ENCODE peak calls at places on chromosomes 3 and 15, in eight cellular contexts. One of them, this sample, is unnamed. For H3K9me2, the result is how much of the 10 kb centered on the place peaks cover.

GRCh38 chr3:19711160-19711782 is 222.7 kb downstream of the EFHB start:
- DNase-seq in SK-N-SH: no peak
- DNase-seq in PC-3: no peak
- DNase-seq in PC-9: no peak
- DNase-seq in MM.1S: no peak
- DNase-seq in HCT116: no peak
- DNase-seq in hepatocyte: no peak
- DNase-seq in GM23338: no peak
- DNase-seq in this sample: no peak

GRCh38 chr3:98026425-98027083 is 8.6 kb downstream of the GABRR3 start:
- DNase-seq in SK-N-SH: no peak
- DNase-seq in PC-3: no peak
- DNase-seq in PC-9: no peak
- DNase-seq in MM.1S: no peak
- DNase-seq in HCT116: no peak
- DNase-seq in hepatocyte: no peak
- DNase-seq in GM23338: no peak
- DNase-seq in this sample: no peak

GRCh38 chr15:31299588-31300207 is 26.9 kb upstream of the KLF13 start:
- DNase-seq in SK-N-SH: no peak
- DNase-seq in PC-3: no peak
- DNase-seq in PC-9: no peak
- DNase-seq in MM.1S: no peak
- DNase-seq in HCT116: no peak
- DNase-seq in hepatocyte: no peak
- DNase-seq in GM23338: no peak
- DNase-seq in this sample: no peak

GRCh38 chr3:115322901-115323300 is 175.8 kb upstream of the ZBTB20 start:
- DNase-seq in SK-N-SH: no peak
- DNase-seq in PC-3: no peak
- DNase-seq in PC-9: no peak
- DNase-seq in MM.1S: no peak
- DNase-seq in HCT116: no peak
- DNase-seq in hepatocyte: no peak
- DNase-seq in GM23338: no peak
- DNase-seq in this sample: no peak

GRCh38 chr3:180594631-180595348 is 7.2 kb upstream of the TTC14 start:
- DNase-seq in SK-N-SH: peak
- DNase-seq in PC-3: peak
- DNase-seq in PC-9: no peak
- DNase-seq in MM.1S: peak
- DNase-seq in HCT116: peak
- DNase-seq in hepatocyte: no peak
- DNase-seq in GM23338: peak
- DNase-seq in this sample: peak

GRCh38 chr15:31024979-31025378 is 33.6 kb upstream of the MTMR10 start:
- DNase-seq in SK-N-SH: peak
- DNase-seq in PC-3: no peak
- DNase-seq in PC-9: no peak
- DNase-seq in MM.1S: no peak
- DNase-seq in HCT116: no peak
- DNase-seq in hepatocyte: peak
- DNase-seq in GM23338: no peak
- DNase-seq in this sample: no peak

GRCh38 chr3:9014189-9014588 is 50.9 kb upstream of the RAD18 start:
- DNase-seq in SK-N-SH: no peak
- DNase-seq in PC-3: peak
- DNase-seq in PC-9: no peak
- DNase-seq in MM.1S: no peak
- DNase-seq in HCT116: no peak
- DNase-seq in hepatocyte: peak
- DNase-seq in GM23338: no peak
- DNase-seq in this sample: no peak

GRCh38 chr3:70393881-70394612 is 81.6 kb upstream of the MDFIC2 start:
- DNase-seq in SK-N-SH: no peak
- DNase-seq in PC-3: no peak
- DNase-seq in PC-9: no peak
- DNase-seq in MM.1S: no peak
- DNase-seq in HCT116: no peak
- DNase-seq in hepatocyte: no peak
- DNase-seq in GM23338: no peak
- DNase-seq in this sample: no peak

GRCh38 chr15:69226028-69226355 is 65.6 kb downstream of the GLCE start:
- DNase-seq in SK-N-SH: no peak
- DNase-seq in PC-3: no peak
- DNase-seq in PC-9: no peak
- DNase-seq in MM.1S: no peak
- DNase-seq in HCT116: no peak
- DNase-seq in hepatocyte: no peak
- DNase-seq in GM23338: no peak
- DNase-seq in this sample: no peak

GRCh38 chr3:141425523-141426233 is 57.4 kb downstream of the ZBTB38 start:
- DNase-seq in SK-N-SH: no peak
- DNase-seq in PC-3: no peak
- DNase-seq in PC-9: no peak
- DNase-seq in MM.1S: no peak
- DNase-seq in HCT116: no peak
- DNase-seq in hepatocyte: no peak
- DNase-seq in GM23338: no peak
- DNase-seq in this sample: no peak

GRCh38 chr3:152719264-152719663 is 115.7 kb upstream of the P2RY1 start:
- DNase-seq in SK-N-SH: peak
- DNase-seq in PC-3: peak
- DNase-seq in PC-9: peak
- DNase-seq in MM.1S: no peak
- DNase-seq in HCT116: no peak
- DNase-seq in hepatocyte: peak
- DNase-seq in GM23338: no peak
- DNase-seq in this sample: no peak

GRCh38 chr15:76533995-76534394 is 197.4 kb downstream of the ISL2 start:
- DNase-seq in SK-N-SH: no peak
- DNase-seq in PC-3: no peak
- DNase-seq in PC-9: no peak
- DNase-seq in MM.1S: no peak
- DNase-seq in HCT116: no peak
- DNase-seq in hepatocyte: no peak
- DNase-seq in GM23338: no peak
- DNase-seq in this sample: no peak

GRCh38 chr3:11734-12133 is 184.8 kb upstream of the CHL1 start:
- DNase-seq in SK-N-SH: peak
- DNase-seq in PC-3: no peak
- DNase-seq in PC-9: no peak
- DNase-seq in MM.1S: no peak
- DNase-seq in HCT116: no peak
- DNase-seq in hepatocyte: peak
- DNase-seq in GM23338: peak
- DNase-seq in this sample: no peak

GRCh38 chr3:129184396-129184656 is 630 bp upstream of the CNBP start:
- DNase-seq in SK-N-SH: peak
- DNase-seq in PC-3: no peak
- DNase-seq in PC-9: no peak
- DNase-seq in MM.1S: peak
- DNase-seq in HCT116: no peak
- DNase-seq in hepatocyte: peak
- DNase-seq in GM23338: peak
- DNase-seq in this sample: peak

GRCh38 chr3:35965908-35966307 is 326.6 kb downstream of the ARPP21 start:
- DNase-seq in SK-N-SH: peak
- DNase-seq in PC-3: peak
- DNase-seq in PC-9: peak
- DNase-seq in MM.1S: peak
- DNase-seq in HCT116: no peak
- DNase-seq in hepatocyte: peak
- DNase-seq in GM23338: peak
- DNase-seq in this sample: peak

GRCh38 chr3:56677286-56677685 is 5.8 kb downstream of the TASOR start:
- DNase-seq in SK-N-SH: no peak
- DNase-seq in PC-3: no peak
- DNase-seq in PC-9: no peak
- DNase-seq in MM.1S: no peak
- DNase-seq in HCT116: no peak
- DNase-seq in hepatocyte: no peak
- DNase-seq in GM23338: no peak
- DNase-seq in this sample: no peak

GRCh38 chr3:113264249-113264648 is 52.9 kb downstream of the BOC start:
- DNase-seq in SK-N-SH: no peak
- DNase-seq in PC-3: no peak
- DNase-seq in PC-9: no peak
- DNase-seq in MM.1S: no peak
- DNase-seq in HCT116: no peak
- DNase-seq in hepatocyte: no peak
- DNase-seq in GM23338: peak
- DNase-seq in this sample: no peak

GRCh38 chr15:23994273-23994672 is 307.2 kb upstream of the NDN start:
- DNase-seq in SK-N-SH: no peak
- DNase-seq in PC-3: no peak
- DNase-seq in PC-9: no peak
- DNase-seq in MM.1S: no peak
- DNase-seq in HCT116: no peak
- DNase-seq in hepatocyte: no peak
- DNase-seq in GM23338: no peak
- DNase-seq in this sample: no peak

GRCh38 chr15:93800805-93801204 is 430.6 kb upstream of the MCTP2 start:
- DNase-seq in SK-N-SH: no peak
- DNase-seq in PC-3: no peak
- DNase-seq in PC-9: no peak
- DNase-seq in MM.1S: no peak
- DNase-seq in HCT116: no peak
- DNase-seq in hepatocyte: no peak
- DNase-seq in GM23338: peak
- DNase-seq in this sample: no peak

GRCh38 chr3:142943870-142944269 is 19.6 kb downstream of the PAQR9 start:
- DNase-seq in SK-N-SH: no peak
- DNase-seq in PC-3: peak
- DNase-seq in PC-9: no peak
- DNase-seq in MM.1S: no peak
- DNase-seq in HCT116: no peak
- DNase-seq in hepatocyte: no peak
- DNase-seq in GM23338: no peak
- DNase-seq in this sample: no peak

GRCh38 chr3:142943349-142943748 is 20.1 kb downstream of the PAQR9 start:
- DNase-seq in SK-N-SH: no peak
- DNase-seq in PC-3: no peak
- DNase-seq in PC-9: no peak
- DNase-seq in MM.1S: no peak
- DNase-seq in HCT116: no peak
- DNase-seq in hepatocyte: no peak
- DNase-seq in GM23338: no peak
- DNase-seq in this sample: no peak

GRCh38 chr3:142940472-142940871 is 23.0 kb downstream of the PAQR9 start:
- DNase-seq in SK-N-SH: no peak
- DNase-seq in PC-3: no peak
- DNase-seq in PC-9: no peak
- DNase-seq in MM.1S: peak
- DNase-seq in HCT116: no peak
- DNase-seq in hepatocyte: no peak
- DNase-seq in GM23338: no peak
- DNase-seq in this sample: no peak

GRCh38 chr3:142941373-142942123 is 21.9 kb downstream of the PAQR9 start:
- DNase-seq in SK-N-SH: no peak
- DNase-seq in PC-3: no peak
- DNase-seq in PC-9: no peak
- DNase-seq in MM.1S: no peak
- DNase-seq in HCT116: no peak
- DNase-seq in hepatocyte: peak
- DNase-seq in GM23338: no peak
- DNase-seq in this sample: no peak

GRCh38 chr3:142940000-142940399 is 23.5 kb downstream of the PAQR9 start:
- DNase-seq in SK-N-SH: no peak
- DNase-seq in PC-3: no peak
- DNase-seq in PC-9: no peak
- DNase-seq in MM.1S: no peak
- DNase-seq in HCT116: no peak
- DNase-seq in hepatocyte: no peak
- DNase-seq in GM23338: no peak
- DNase-seq in this sample: no peak
- H2AFZ ChIP-seq in SK-N-SH: no peak
- H2AFZ ChIP-seq in PC-3: no peak
- H2AFZ ChIP-seq in PC-9: no peak
- H2AFZ ChIP-seq in MM.1S: peak
- H2AFZ ChIP-seq in HCT116: no peak
- H2AFZ ChIP-seq in hepatocyte: no peak
- H2AFZ ChIP-seq in GM23338: peak
- H2AFZ ChIP-seq in this sample: no peak

DNA sequence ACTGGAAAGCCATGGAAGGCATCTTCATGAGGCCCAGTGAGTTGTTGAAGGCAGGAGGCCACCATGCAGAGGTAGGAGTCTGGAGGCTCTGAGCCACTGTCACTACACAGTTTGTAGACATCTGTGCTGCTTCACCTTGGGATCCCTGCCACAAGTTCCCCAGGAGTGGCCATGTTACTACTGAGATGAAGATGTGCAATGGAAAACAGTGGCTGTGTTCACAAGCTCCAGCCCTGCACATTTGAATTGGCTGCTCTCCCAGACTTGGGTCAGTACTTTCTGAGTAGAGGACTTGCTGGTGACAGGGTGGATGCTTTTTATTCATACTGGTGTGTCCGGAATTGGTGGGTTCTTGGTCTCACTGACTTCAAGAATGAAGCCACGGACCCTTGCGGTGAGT is 86.9 kb upstream of the C15orf39 start:
- DNase-seq in SK-N-SH: no peak
- DNase-seq in PC-3: no peak
- DNase-seq in PC-9: no peak
- DNase-seq in MM.1S: no peak
- DNase-seq in HCT116: no peak
- DNase-seq in hepatocyte: no peak
- DNase-seq in GM23338: no peak
- DNase-seq in this sample: no peak
- H3K9me2 ChIP-seq in SK-N-SH: under half
- H3K9me2 ChIP-seq in PC-3: under half
- H3K9me2 ChIP-seq in PC-9: under half
- H3K9me2 ChIP-seq in MM.1S: under half
- H3K9me2 ChIP-seq in HCT116: under half
- H3K9me2 ChIP-seq in hepatocyte: under half
- H3K9me2 ChIP-seq in GM23338: under half
- H3K9me2 ChIP-seq in this sample: under half

DNA sequence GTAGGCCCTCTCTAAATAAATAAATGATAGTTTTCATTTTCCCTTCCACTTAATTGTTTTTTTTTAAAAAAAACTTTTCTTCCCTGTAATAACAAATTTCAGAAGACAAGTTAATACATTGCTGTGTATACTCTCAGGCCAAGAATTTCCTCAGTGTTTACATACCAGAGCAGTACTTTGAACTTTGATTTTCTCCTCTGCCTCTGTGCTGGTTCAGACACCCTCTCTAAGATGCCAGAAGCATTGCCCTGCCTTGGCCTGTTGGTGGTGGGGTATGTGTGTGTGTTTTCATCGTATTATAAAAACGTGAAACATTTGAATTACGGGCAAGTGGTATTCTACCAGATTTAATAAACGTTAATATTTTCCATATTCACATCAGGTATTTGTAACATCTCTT is 70.1 kb downstream of the SMAD3 start:
- DNase-seq in SK-N-SH: no peak
- DNase-seq in PC-3: no peak
- DNase-seq in PC-9: no peak
- DNase-seq in MM.1S: no peak
- DNase-seq in HCT116: no peak
- DNase-seq in hepatocyte: peak
- DNase-seq in GM23338: no peak
- DNase-seq in this sample: peak
- TF ChIP-seq CTCF in SK-N-SH: no peak
- TF ChIP-seq CTCF in PC-3: no peak
- TF ChIP-seq CTCF in PC-9: no peak
- TF ChIP-seq CTCF in MM.1S: no peak
- TF ChIP-seq CTCF in HCT116: no peak
- TF ChIP-seq CTCF in hepatocyte: peak
- TF ChIP-seq CTCF in GM23338: no peak
- TF ChIP-seq CTCF in this sample: peak

GRCh38 chr3:156808025-156808424 is 18.1 kb upstream of the LEKR1 start:
- DNase-seq in SK-N-SH: no peak
- DNase-seq in PC-3: no peak
- DNase-seq in PC-9: no peak
- DNase-seq in MM.1S: no peak
- DNase-seq in HCT116: no peak
- DNase-seq in hepatocyte: no peak
- DNase-seq in GM23338: no peak
- DNase-seq in this sample: no peak
- H2AFZ ChIP-seq in SK-N-SH: no peak
- H2AFZ ChIP-seq in PC-3: no peak
- H2AFZ ChIP-seq in PC-9: no peak
- H2AFZ ChIP-seq in MM.1S: no peak
- H2AFZ ChIP-seq in HCT116: no peak
- H2AFZ ChIP-seq in hepatocyte: no peak
- H2AFZ ChIP-seq in GM23338: peak
- H2AFZ ChIP-seq in this sample: no peak